ENCODE peak calls at places on chromosomes 16 and 17, in six cellular contexts. Q is upper lobe of right lung; G is activated naive CD4-positive, alpha-beta T cell treated with anti-CD3 and anti-CD28 coated beads for 36 hours; T is lower leg skin; Y is AG04450; P is GM10248. I is an unnamed sample.

GRCh38 chr17:7903154-7904103 is 12.7 kb downstream of the RNF227 start:
- DNase-seq in G (no peak), Q (no peak), Y (no peak), P (no peak), T (no peak), I (no peak)

GRCh38 chr16:85393674-85394510 is 219.2 kb upstream of the GSE1 start:
- DNase-seq in G (peak), P (peak), Y (no peak), Q (peak), T (peak), I (peak)

GRCh38 chr16:57349212-57350031 is 9.2 kb upstream of the CCL22 start:
- DNase-seq in G (peak), P (peak), Y (no peak), Q (no peak), T (peak), I (no peak)

GRCh38 chr16:14018848-14019247 is 52.3 kb upstream of the MRTFB start:
- DNase-seq in T (peak), Y (no peak), Q (no peak), G (no peak), P (no peak), I (no peak)

GRCh38 chr16:81485225-81485624 is 40.6 kb downstream of the CMIP start:
- DNase-seq in P (no peak), Y (no peak), Q (no peak), G (no peak), T (no peak), I (no peak)

GRCh38 chr16:50888486-50889261 is 146.8 kb downstream of the CYLD start:
- DNase-seq in P (no peak), Q (no peak), T (no peak), G (no peak), Y (no peak), I (no peak)

GRCh38 chr16:27426423-27427408 is 24.7 kb downstream of the IL21R start:
- DNase-seq in Y (peak), P (peak), T (peak), Q (peak), G (peak), I (peak)

GRCh38 chr17:73799091-73799490 is 154.8 kb upstream of the SDK2 start:
- DNase-seq in P (no peak), G (no peak), T (no peak), Q (no peak), Y (no peak), I (no peak)

GRCh38 chr17:27489045-27489715 is 32.9 kb downstream of the KSR1 start:
- DNase-seq in P (no peak), T (peak), Q (peak), Y (no peak), G (no peak), I (peak)

I was measured in fibroblast of villous mesenchyme.